ENCODE peak calls at places on chromosomes 3 and 15, in four cellular contexts. Z, E, B and X are unnamed samples.

GRCh38 chr3:172701056-172701455 is 9.8 kb downstream of the NCEH1 start:
- DNase-seq in Z (no peak), E (no peak), B (no peak), X (no peak)

GRCh38 chr15:70892002-70892911 is at the start of the genes LRRC49 and THAP10:
- DNase-seq in Z (peak), E (peak), B (peak), X (peak)

GRCh38 chr3:53160660-53161344 is at the start of gene PRKCD:
- DNase-seq in Z (peak), E (peak), B (peak), X (peak)

GRCh38 chr3:190120161-190121060 is at the start of gene P3H2:
- DNase-seq in Z (peak), E (peak), B (peak), X (peak)

GRCh38 chr15:31275331-31276262 is 51.0 kb upstream of the KLF13 start:
- DNase-seq in Z (no peak), E (no peak), B (no peak), X (peak)

GRCh38 chr3:46674031-46674592 is 19.4 kb downstream of the ALS2CL start:
- DNase-seq in Z (no peak), E (no peak), B (peak), X (no peak)

GRCh38 chr15:51982013-51982769 is 10.6 kb upstream of the LEO1 start:
- DNase-seq in Z (peak), E (peak), B (no peak), X (no peak)

GRCh38 chr15:35481992-35482391 is 64.0 kb downstream of the DPH6 start:
- DNase-seq in Z (peak), E (no peak), B (no peak), X (no peak)

GRCh38 chr3:175304437-175304836 is 445.3 kb downstream of the NAALADL2 start:
- DNase-seq in Z (peak), E (no peak), B (no peak), X (no peak)

GRCh38 chr15:98609144-98609852 is 39.0 kb upstream of the IGF1R start:
- DNase-seq in Z (peak), E (no peak), B (no peak), X (no peak)

GRCh38 chr15:67915374-67916050 is 75.7 kb upstream of the RNU6-1 start:
- DNase-seq in Z (peak), E (no peak), B (peak), X (peak)

GRCh38 chr15:47288794-47289193 is 428.5 kb upstream of the SEMA6D start:
- DNase-seq in Z (no peak), E (no peak), B (no peak), X (no peak)

GRCh38 chr3:128878011-128878457 is 1.4 kb upstream of the ACAD9 start:
- DNase-seq in Z (no peak), E (peak), B (no peak), X (no peak)

GRCh38 chr15:77044228-77045042 is 26.5 kb downstream of the TSPAN3 start:
- DNase-seq in Z (no peak), E (no peak), B (no peak), X (no peak)

GRCh38 chr3:113097821-113098516 is 107.2 kb downstream of the GTPBP8 start:
- DNase-seq in Z (no peak), E (no peak), B (no peak), X (no peak)

GRCh38 chr3:71742621-71743020 is 11.0 kb upstream of the GPR27 start:
- DNase-seq in Z (no peak), E (no peak), B (no peak), X (no peak)

GRCh38 chr15:90400005-90400758 is 12.1 kb downstream of the IQGAP1 start:
- DNase-seq in Z (no peak), E (peak), B (no peak), X (no peak)

GRCh38 chr3:58422756-58423324 is 10.8 kb downstream of the PDHB start:
- DNase-seq in Z (no peak), E (no peak), B (no peak), X (no peak)

GRCh38 chr3:120661106-120661962 is 20.7 kb downstream of the HGD start:
- DNase-seq in Z (no peak), E (no peak), B (no peak), X (no peak)

GRCh38 chr3:71127463-71128243 is 455.9 kb downstream of the FOXP1 start:
- DNase-seq in Z (peak), E (no peak), B (no peak), X (no peak)

GRCh38 chr15:52558196-52558595 is 10.6 kb downstream of the ARPP19 start:
- DNase-seq in Z (peak), E (no peak), B (peak), X (no peak)

GRCh38 chr15:89855948-89856347 is 37.8 kb downstream of the AP3S2 start:
- DNase-seq in Z (no peak), E (no peak), B (no peak), X (no peak)

GRCh38 chr15:100981086-100981485 is 61.9 kb downstream of the LRRK1 start:
- DNase-seq in Z (no peak), E (no peak), B (no peak), X (no peak)

GRCh38 chr3:185647134-185647879 is 61.2 kb downstream of the SENP2 start:
- DNase-seq in Z (no peak), E (no peak), B (no peak), X (no peak)

GRCh38 chr15:75902129-75902557 is 1.5 kb upstream of the FBXO22 start:
- DNase-seq in Z (no peak), E (no peak), B (no peak), X (no peak)

GRCh38 chr15:73753250-73754130 is at the start of gene INSYN1:
- DNase-seq in Z (no peak), E (no peak), B (peak), X (peak)

GRCh38 chr15:42939841-42940240 is 19.3 kb upstream of the TTBK2 start:
- DNase-seq in Z (no peak), E (no peak), B (no peak), X (no peak)

GRCh38 chr3:14254812-14255702 is 76.4 kb downstream of the LSM3 start:
- DNase-seq in Z (no peak), E (no peak), B (no peak), X (no peak)

GRCh38 chr3:99854899-99855298 is 37.2 kb downstream of the CMSS1 start:
- DNase-seq in Z (no peak), E (no peak), B (no peak), X (no peak)

GRCh38 chr3:99858461-99858860 is 40.8 kb downstream of the CMSS1 start:
- DNase-seq in Z (no peak), E (no peak), B (no peak), X (no peak)

GRCh38 chr3:99856437-99857220 is 39.0 kb downstream of the CMSS1 start:
- DNase-seq in Z (no peak), E (no peak), B (no peak), X (no peak)

GRCh38 chr3:99855900-99856299 is 38.2 kb downstream of the CMSS1 start:
- DNase-seq in Z (no peak), E (no peak), B (no peak), X (no peak)

DNA sequence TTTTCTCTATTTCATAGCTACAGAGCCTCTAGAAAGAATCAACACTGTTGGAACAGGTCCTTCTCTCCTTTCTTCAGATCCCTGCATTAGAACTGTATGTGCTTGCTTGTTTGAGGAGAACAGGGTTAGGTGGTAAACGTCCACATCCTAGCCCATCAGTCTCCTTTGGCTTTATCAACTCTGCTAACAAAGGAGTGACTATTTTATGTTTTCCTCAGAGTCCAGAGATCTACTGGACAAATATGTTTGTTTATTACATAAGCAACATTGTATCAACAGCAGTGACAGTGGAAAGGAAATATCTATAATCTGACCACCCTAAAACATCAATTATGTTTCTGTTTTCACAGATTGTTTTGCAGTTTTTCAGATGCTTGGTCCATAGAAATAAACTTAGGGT is 39.6 kb downstream of the CMSS1 start:
- DNase-seq in Z (no peak), E (no peak), B (no peak), X (no peak)
- TF ChIP-seq POLR2AphosphoS5 in Z (no peak), E (no peak), B (no peak), X (no peak)

DNA sequence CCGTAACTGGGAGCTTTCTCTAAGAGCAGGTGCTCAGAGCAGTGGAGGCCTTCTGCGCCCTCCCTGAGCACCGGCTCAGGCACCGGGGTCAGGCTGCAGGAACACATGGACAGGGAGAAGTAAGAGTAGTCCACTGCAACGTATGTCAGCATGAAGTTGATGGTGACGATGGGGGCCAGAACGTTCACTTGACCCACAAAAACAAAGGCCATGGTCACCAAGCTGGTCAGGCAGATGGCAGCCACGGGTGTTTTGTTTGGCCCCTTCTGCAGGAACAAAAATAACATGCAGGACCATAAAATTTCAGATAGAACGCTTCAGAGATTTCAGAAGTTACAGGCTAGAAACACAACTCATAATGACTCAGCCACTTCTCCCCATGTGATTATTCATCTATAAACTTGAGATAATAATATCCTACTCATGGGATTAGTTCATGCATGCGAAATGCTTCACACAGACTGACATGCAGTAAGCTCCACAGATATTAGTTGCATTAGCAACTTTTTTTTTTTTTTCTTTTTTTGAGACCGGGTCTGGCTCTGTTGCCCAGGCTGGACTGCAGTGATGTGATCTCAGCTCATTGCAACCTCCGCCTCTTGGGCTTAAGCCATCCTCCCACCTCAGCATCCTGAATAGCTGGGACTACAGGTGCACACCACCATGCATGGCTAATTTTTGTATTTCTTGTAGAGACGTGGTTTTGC is 52.2 kb upstream of the HEG1 start:
- DNase-seq in Z (peak), E (no peak), B (no peak), X (no peak)
- TF ChIP-seq POLR2AphosphoS5 in Z (no peak), E (no peak), B (no peak), X (no peak)

DNA sequence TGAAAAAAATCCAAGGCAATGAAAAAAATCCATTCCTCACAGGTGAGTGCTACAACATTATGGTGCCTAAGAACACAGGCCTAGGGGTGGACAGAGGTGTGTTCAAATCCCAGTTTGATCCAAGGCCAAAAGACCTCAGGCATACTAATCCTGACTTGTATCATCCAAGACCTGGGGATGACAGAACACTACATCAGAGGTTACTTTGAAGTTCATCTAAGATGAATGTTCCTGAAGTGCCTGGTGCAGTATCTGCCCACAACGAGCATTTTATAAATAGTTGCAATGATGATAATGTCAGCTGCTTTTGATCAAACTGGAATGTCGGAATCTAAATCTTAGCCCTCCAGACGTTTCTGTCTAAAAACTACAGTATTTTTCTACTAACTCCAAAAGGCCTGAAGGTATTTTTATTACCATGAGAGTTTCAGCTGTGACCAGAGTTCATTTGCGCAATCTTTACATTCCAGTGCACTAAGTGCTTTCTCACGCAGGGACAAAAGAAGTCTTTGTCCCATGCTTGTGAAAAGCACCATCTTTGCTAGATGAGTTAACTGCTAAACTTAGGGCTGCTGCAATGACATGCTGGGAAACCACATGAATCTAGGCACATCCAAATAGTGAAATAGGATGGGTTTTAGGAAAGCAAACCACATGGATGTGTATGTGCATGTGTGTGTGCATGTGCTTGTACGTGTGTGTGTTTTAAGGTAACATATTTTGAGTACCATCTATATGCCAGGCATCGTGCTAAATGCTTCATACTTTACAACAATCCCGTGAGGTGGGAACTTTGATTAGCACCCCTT is 18.1 kb downstream of the ANXA2 start:
- DNase-seq in Z (no peak), E (no peak), B (no peak), X (no peak)
- TF ChIP-seq POLR2AphosphoS5 in Z (peak), E (no peak), B (no peak), X (peak)

DNA sequence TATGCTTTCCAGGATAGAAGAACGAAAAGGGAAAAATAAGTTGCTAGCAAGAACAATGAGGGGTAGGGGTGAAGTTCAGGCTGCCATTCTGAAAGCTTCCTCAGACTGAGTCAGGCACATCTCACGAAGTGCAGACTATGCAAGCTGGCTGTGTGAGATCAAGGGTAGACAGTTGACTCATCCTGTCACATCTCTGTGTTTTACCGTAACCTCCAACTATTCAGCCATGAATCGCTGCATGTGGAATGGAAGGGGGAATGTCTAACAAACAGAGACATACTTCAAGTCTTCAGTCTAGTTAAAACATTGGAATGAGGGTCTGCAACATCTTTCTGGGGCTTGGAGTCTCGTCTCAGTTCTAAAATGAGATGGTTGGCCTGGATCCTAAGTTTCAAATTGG is 25.9 kb downstream of the AGTR1 start:
- DNase-seq in Z (no peak), E (no peak), B (no peak), X (no peak)
- TF ChIP-seq POLR2AphosphoS5 in Z (no peak), E (no peak), B (no peak), X (no peak)

GRCh38 chr3:4722103-4722502 is 229.0 kb downstream of the ITPR1 start:
- DNase-seq in Z (peak), E (peak), B (peak), X (no peak)
- TF ChIP-seq POLR2AphosphoS5 in Z (no peak), E (no peak), B (no peak), X (no peak)